ENCODE peak calls at places on chromosomes 6 and 20, in six cellular contexts. D is lung, H is choroid plexus epithelial cell, F is NCI-H2029 treated with DMSO at 0.1 percent for 48 hours, V is GM18507, G is keratinocyte. L is an unnamed sample.

GRCh38 chr20:6122111-6122872 is 538 bp downstream of the FERMT1 start:
- DNase-seq in D (no peak), H (peak; percentile 54), F (no peak), V (no peak), G (no peak), L (peak; percentile 51)

GRCh38 chr20:4180355-4180754 is 165.0 kb upstream of the RNF24 start:
- DNase-seq in D (no peak), H (no peak), F (no peak), V (no peak), G (no peak), L (no peak)

GRCh38 chr6:107709341-107709740 is 114.8 kb downstream of the SCML4 start:
- DNase-seq in D (no peak), H (no peak), F (no peak), V (no peak), G (no peak), L (no peak)

GRCh38 chr6:19554356-19555225 is 282.6 kb upstream of the ID4 start:
- DNase-seq in D (no peak), H (no peak), F (no peak), V (no peak), G (no peak), L (peak; percentile 10)

GRCh38 chr6:21615504-21615903 is 22.0 kb downstream of the SOX4 start:
- DNase-seq in D (no peak), H (peak; percentile 55), F (no peak), V (no peak), G (no peak), L (no peak)

GRCh38 chr6:144285548-144285797 is 338 bp downstream of the UTRN start:
- DNase-seq in D (no peak), H (no peak), F (no peak), V (no peak), G (no peak), L (no peak)

GRCh38 chr6:134288538-134289203 is 29.2 kb downstream of the SGK1 start:
- DNase-seq in D (no peak), H (peak; percentile 97), F (no peak), V (no peak), G (peak; percentile 21), L (peak; percentile 15)

GRCh38 chr6:95093154-95093553 is 484.2 kb upstream of the MANEA start:
- DNase-seq in D (no peak), H (peak; percentile 17), F (no peak), V (no peak), G (peak; percentile 53), L (no peak)

GRCh38 chr6:142841915-142842314 is 103.1 kb downstream of the HIVEP2 start:
- DNase-seq in D (no peak), H (no peak), F (no peak), V (no peak), G (no peak), L (no peak)

GRCh38 chr20:48880936-48881657 is 40.4 kb upstream of the ARFGEF2 start:
- DNase-seq in D (no peak), H (no peak), F (no peak), V (no peak), G (no peak), L (no peak)

GRCh38 chr6:43865947-43866346 is 95.9 kb downstream of the VEGFA start:
- DNase-seq in D (no peak), H (no peak), F (no peak), V (no peak), G (no peak), L (peak; percentile 32)

GRCh38 chr6:26534681-26535465 is 3.3 kb upstream of the HMGN4 start:
- DNase-seq in D (no peak), H (no peak), F (peak; percentile 68), V (no peak), G (no peak), L (no peak)

GRCh38 chr6:32086661-32087573 is 22.2 kb downstream of the TNXB start:
- DNase-seq in D (no peak), H (peak; percentile 61), F (no peak), V (peak; percentile 68), G (no peak), L (no peak)

GRCh38 chr6:4224082-4224978 is 89.0 kb upstream of the ECI2 start:
- DNase-seq in D (no peak), H (peak; percentile 72), F (no peak), V (no peak), G (no peak), L (peak; percentile 74)

GRCh38 chr6:80132942-80133517 is 26.6 kb downstream of the BCKDHB start:
- DNase-seq in D (peak; percentile 66), H (peak; percentile 90), F (peak; percentile 61), V (no peak), G (peak; percentile 26), L (peak; percentile 81)

GRCh38 chr20:38896009-38896594 is 30.1 kb upstream of the FAM83D start:
- DNase-seq in D (no peak), H (no peak), F (no peak), V (no peak), G (no peak), L (no peak)

GRCh38 chr6:5435449-5435848 is 174.1 kb downstream of the FARS2 start:
- DNase-seq in D (no peak), H (peak; percentile 73), F (no peak), V (no peak), G (no peak), L (no peak)

GRCh38 chr6:139448094-139448649 is 73.7 kb upstream of the CITED2 start:
- DNase-seq in D (no peak), H (no peak), F (no peak), V (no peak), G (no peak), L (no peak)

GRCh38 chr6:166604328-166604727 is 17.9 kb upstream of the RAMACL start:
- DNase-seq in D (no peak), H (no peak), F (no peak), V (no peak), G (no peak), L (no peak)

GRCh38 chr6:40343887-40344565 is 243.1 kb downstream of the LRFN2 start:
- DNase-seq in D (no peak), H (no peak), F (no peak), V (no peak), G (no peak), L (no peak)

GRCh38 chr6:43851204-43851855 is 81.3 kb downstream of the VEGFA start:
- DNase-seq in D (no peak), H (peak; percentile 91), F (no peak), V (no peak), G (no peak), L (peak; percentile 48)

GRCh38 chr20:45968081-45968671 is 3.8 kb downstream of the ZNF335 start:
- DNase-seq in D (no peak), H (peak; percentile 33), F (no peak), V (no peak), G (no peak), L (no peak)

GRCh38 chr20:49957487-49957938 is 21.3 kb downstream of the RNF114 start:
- DNase-seq in D (no peak), H (no peak), F (no peak), V (no peak), G (no peak), L (no peak)

GRCh38 chr6:119192200-119192599 is 113.7 kb upstream of the FAM184A start:
- DNase-seq in D (no peak), H (no peak), F (no peak), V (no peak), G (no peak), L (no peak)

GRCh38 chr6:143329323-143329722 is 121.2 kb downstream of the ADAT2 start:
- DNase-seq in D (no peak), H (peak; percentile 29), F (no peak), V (no peak), G (no peak), L (no peak)

GRCh38 chr6:138526822-138527235 is 27.5 kb upstream of the NHSL1 start:
- DNase-seq in D (no peak), H (no peak), F (no peak), V (no peak), G (no peak), L (peak; percentile 16)

GRCh38 chr20:17202668-17203067 is 24.2 kb upstream of the PCSK2 start:
- DNase-seq in D (no peak), H (no peak), F (no peak), V (no peak), G (no peak), L (peak; percentile 6)

GRCh38 chr6:157860505-157860991 is 37.5 kb downstream of the SNX9 start:
- DNase-seq in D (no peak), H (peak; percentile 26), F (peak; percentile 21), V (no peak), G (no peak), L (no peak)

GRCh38 chr6:137876547-137876946 is 9.5 kb downstream of the TNFAIP3 start:
- DNase-seq in D (no peak), H (no peak), F (no peak), V (no peak), G (no peak), L (no peak)

GRCh38 chr6:113763311-113763766 is 93.8 kb upstream of the MARCKS start:
- DNase-seq in D (no peak), H (no peak), F (no peak), V (no peak), G (peak; percentile 28), L (no peak)